ENCODE peak calls at places on chromosome 17, in four cellular contexts. T, G, Y and K are unnamed samples. For H3K4me1, the result is how much of the 10 kb centered on the place peaks cover.

GRCh38 chr17:34307110-34307509 is 12.1 kb upstream of the CCL8 start:
- DNase-seq in G (no peak), T (no peak), Y (no peak), K (no peak)

GRCh38 chr17:50772251-50772650 is 4.9 kb upstream of the ANKRD40CL start:
- DNase-seq in G (peak), T (no peak), Y (no peak), K (no peak)

GRCh38 chr17:17663160-17664072 is 17.8 kb upstream of the RAI1 start:
- DNase-seq in T (peak), G (no peak), Y (peak), K (peak)

GRCh38 chr17:64024781-64025731 is 4.6 kb upstream of the ICAM2 start:
- DNase-seq in G (no peak), T (no peak), Y (no peak), K (peak)

GRCh38 chr17:80133626-80133970 is 13.3 kb downstream of the EIF4A3 start:
- DNase-seq in G (no peak), Y (no peak), T (no peak), K (no peak)

GRCh38 chr17:2158011-2158410 is 103.1 kb downstream of the HIC1 start:
- DNase-seq in T (no peak), G (no peak), Y (no peak), K (no peak)

GRCh38 chr17:71247455-71248015 is 873.3 kb upstream of the SOX9 start:
- DNase-seq in T (no peak), G (no peak), Y (no peak), K (no peak)

GRCh38 chr17:76585048-76585648 is 512 bp downstream of the ST6GALNAC2 start:
- DNase-seq in Y (peak), T (peak), G (no peak), K (no peak)

GRCh38 chr17:21841839-21842238 is 149.5 kb downstream of the KCNJ18 start:
- DNase-seq in Y (no peak), G (no peak), T (no peak), K (no peak)

GRCh38 chr17:5898406-5898805 is 171.8 kb upstream of the WSCD1 start:
- DNase-seq in T (no peak), G (no peak), Y (no peak), K (no peak)

GRCh38 chr17:15432807-15433547 is 34.4 kb downstream of the CDRT4 start:
- DNase-seq in G (no peak), T (no peak), Y (no peak), K (no peak)

GRCh38 chr17:3866269-3866668 is 20.2 kb upstream of the NCBP3 start:
- DNase-seq in Y (no peak), T (no peak), G (no peak), K (no peak)

GRCh38 chr17:39450051-39450450 is 1.0 kb downstream of the MED1 start:
- DNase-seq in G (no peak), Y (no peak), T (no peak), K (no peak)

GRCh38 chr17:6303664-6304063 is 131.3 kb downstream of the AIPL1 start:
- DNase-seq in T (peak), Y (peak), G (peak), K (peak)

GRCh38 chr17:8828517-8828875 is 29.3 kb upstream of the MFSD6L start:
- DNase-seq in G (no peak), T (no peak), Y (no peak), K (no peak)

GRCh38 chr17:81056352-81056751 is 21.4 kb downstream of the BAIAP2 start:
- DNase-seq in Y (no peak), G (no peak), T (no peak), K (no peak)

GRCh38 chr17:40437095-40437732 is 6.0 kb upstream of the IGFBP4 start:
- DNase-seq in G (no peak), T (no peak), Y (no peak), K (no peak)

GRCh38 chr17:40065041-40065770 is 2.4 kb downstream of the THRA start:
- DNase-seq in Y (no peak), G (no peak), T (peak), K (peak)

DNA sequence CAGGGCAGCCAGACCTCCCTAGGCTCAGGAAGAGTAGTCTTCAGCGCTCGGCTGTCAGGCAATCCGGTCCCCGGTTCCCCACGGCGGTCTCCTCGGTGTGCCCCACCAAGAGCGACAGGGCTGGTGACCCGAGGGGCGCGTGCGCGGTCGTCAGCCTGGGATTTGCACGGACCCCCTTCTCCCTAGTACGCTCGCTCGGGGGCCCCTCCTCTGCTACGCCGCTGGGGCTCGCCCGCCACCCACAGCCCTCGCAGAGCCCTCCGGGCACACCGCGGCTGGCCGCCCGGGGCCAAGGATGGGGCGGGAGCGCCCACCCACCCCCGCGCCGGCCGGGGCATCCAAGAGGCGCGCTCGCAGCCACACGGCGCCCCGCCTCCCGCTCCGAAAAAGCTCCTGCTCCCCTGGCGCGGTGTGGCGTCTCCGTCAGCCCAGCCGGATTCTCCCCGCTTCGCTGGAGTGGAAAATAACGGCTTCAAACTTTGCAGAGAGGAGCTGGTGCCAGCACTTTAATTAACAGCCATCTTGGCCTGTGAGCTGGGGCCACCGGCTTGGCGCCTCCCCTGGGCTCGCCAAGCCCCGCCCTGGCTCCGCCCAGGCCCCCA is 2.1 kb upstream of the C1QL1 start:
- DNase-seq in Y (peak), T (peak), G (no peak), K (no peak)
- TF ChIP-seq EZH2 in Y (no peak), T (no peak), G (no peak), K (peak)

GRCh38 chr17:29160253-29160652 is 19.9 kb downstream of the MYO18A start:
- DNase-seq in Y (no peak), G (no peak), T (no peak), K (no peak)
- H3K4me1 ChIP-seq in Y (under half), G (under half), T (under half), K (under half)

DNA sequence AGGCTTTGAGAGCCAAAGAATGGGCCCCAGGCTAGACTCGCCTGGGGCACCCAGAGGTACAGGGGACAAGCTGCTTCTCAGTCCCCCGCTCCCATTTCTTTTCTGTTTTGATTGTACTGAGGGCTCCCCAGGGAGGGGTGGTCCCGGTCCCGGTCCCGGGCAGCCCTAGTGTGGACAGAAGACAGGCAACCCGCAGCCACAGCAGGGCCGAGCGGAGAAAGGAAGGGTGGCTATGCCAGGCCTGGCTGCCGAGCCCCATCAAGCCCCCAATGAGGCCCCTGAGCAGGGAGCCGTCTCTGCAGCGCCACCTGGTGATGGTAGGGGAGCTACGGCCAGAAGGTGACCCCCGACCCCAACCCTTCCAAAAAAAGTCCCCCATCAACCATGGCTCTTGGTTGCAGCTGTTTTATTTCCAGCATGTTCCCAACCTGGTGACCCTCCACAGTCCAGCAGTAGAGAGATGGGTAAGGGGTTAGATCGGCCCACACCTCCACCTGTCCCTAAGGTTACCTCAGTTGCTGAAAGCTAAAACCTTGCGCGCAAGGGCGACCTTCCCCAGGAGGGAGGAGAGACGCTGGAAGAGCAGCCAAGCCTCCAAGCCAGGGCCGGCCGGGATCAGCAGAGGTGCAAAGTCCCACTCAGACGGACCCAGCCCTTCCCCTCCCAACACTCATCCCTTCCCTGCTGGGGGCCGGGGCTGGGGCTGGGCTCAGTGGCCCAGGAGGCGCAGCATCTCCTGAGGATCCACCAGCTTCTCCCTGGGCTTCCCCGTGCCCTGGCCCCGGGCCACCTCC is 2.6 kb upstream of the GRIN2C start:
- DNase-seq in T (peak), G (peak), Y (peak), K (peak)
- TF ChIP-seq EZH2 in T (peak), G (no peak), Y (no peak), K (no peak)

GRCh38 chr17:47207143-47208067 is 1.7 kb upstream of the MYL4 start:
- DNase-seq in Y (no peak), T (no peak), G (no peak), K (no peak)
- H3K4me1 ChIP-seq in Y (under half), T (under half), G (under half), K (under half)

GRCh38 chr17:32268734-32269288 is 3.2 kb downstream of the RHBDL3 start:
- DNase-seq in T (no peak), Y (no peak), G (no peak), K (no peak)
- TF ChIP-seq EZH2 in T (no peak), Y (no peak), G (no peak), K (no peak)

GRCh38 chr17:27546624-27547300 is 84.2 kb upstream of the LGALS9 start:
- DNase-seq in G (no peak), T (no peak), Y (no peak), K (no peak)
- H3K4me1 ChIP-seq in G (under half), T (under half), Y (under half), K (under half)

GRCh38 chr17:29038511-29039300 is 4.2 kb upstream of the PIPOX start:
- DNase-seq in Y (no peak), T (peak), G (no peak), K (no peak)

GRCh38 chr17:29041091-29041490 is 1.9 kb upstream of the PIPOX start:
- DNase-seq in G (no peak), Y (no peak), T (no peak), K (no peak)

GRCh38 chr17:29036584-29036983 is 6.4 kb upstream of the PIPOX start:
- DNase-seq in T (no peak), G (no peak), Y (no peak), K (no peak)

GRCh38 chr17:29039764-29040598 is 3.0 kb upstream of the PIPOX start:
- DNase-seq in Y (no peak), G (no peak), T (peak), K (no peak)

DNA sequence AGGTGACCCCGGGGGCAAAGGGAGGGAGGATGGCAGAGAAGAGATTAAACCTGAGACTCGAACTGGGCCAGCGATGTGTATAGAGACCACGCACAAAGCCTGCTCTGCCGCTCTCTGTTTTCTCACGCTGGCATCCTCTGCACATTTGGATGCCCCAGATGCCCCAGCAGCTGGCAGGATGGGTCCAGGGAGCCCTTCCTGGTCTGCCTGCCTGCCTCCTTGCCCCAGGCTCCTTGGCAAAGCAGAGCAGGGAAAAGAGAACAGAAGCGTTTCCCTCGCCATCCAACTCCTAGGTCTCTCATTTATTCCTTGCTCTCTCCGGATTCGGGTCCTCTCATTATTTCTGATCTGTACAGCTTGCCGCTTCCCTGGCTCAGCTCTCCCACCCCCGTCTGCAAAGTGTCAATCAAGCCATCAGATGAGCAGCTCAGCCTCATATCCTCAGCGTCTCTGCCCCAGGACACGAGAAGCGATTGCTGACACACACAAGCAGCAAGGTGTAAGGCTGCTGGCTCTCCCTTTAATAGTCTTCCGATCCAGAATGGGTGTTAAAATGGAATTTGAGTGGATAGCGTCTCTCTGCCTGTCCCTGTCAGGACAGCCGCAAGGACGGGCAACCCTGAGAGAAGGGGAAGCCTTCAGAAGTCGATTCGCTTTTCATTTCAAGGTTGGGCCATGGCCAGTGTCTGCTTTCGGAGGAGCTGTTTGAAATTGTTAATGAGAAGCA is 5.0 kb upstream of the PIPOX start:
- DNase-seq in G (no peak), Y (no peak), T (no peak), K (no peak)
- TF ChIP-seq EZH2 in G (no peak), Y (no peak), T (no peak), K (no peak)